ENCODE peak calls at places on chromosome 13, in eight cellular contexts. One of them, this sample, is unnamed.

GRCh38 chr13:24130134-24130792 is 30.3 kb upstream of the SPATA13 start:
- DNase-seq in heart right ventricle: no peak
- DNase-seq in ascending aorta: no peak
- DNase-seq in astrocyte: peak; percentile 41
- DNase-seq in GM10248: no peak
- DNase-seq in CD4-positive, alpha-beta T cell: no peak
- DNase-seq in HAP-1: no peak
- DNase-seq in T follicular helper cell: no peak
- DNase-seq in this sample: no peak

GRCh38 chr13:91817250-91817649 is 418.8 kb downstream of the GPC5 start:
- DNase-seq in heart right ventricle: no peak
- DNase-seq in ascending aorta: no peak
- DNase-seq in astrocyte: peak; percentile 9
- DNase-seq in GM10248: no peak
- DNase-seq in CD4-positive, alpha-beta T cell: no peak
- DNase-seq in HAP-1: no peak
- DNase-seq in T follicular helper cell: no peak
- DNase-seq in this sample: no peak

GRCh38 chr13:44930907-44931676 is 58.2 kb downstream of the NUFIP1 start:
- DNase-seq in heart right ventricle: no peak
- DNase-seq in ascending aorta: no peak
- DNase-seq in astrocyte: peak; percentile 42
- DNase-seq in GM10248: no peak
- DNase-seq in CD4-positive, alpha-beta T cell: no peak
- DNase-seq in HAP-1: no peak
- DNase-seq in T follicular helper cell: no peak
- DNase-seq in this sample: no peak

GRCh38 chr13:36885901-36886300 is 34.1 kb downstream of the SMAD9 start:
- DNase-seq in heart right ventricle: no peak
- DNase-seq in ascending aorta: no peak
- DNase-seq in astrocyte: no peak
- DNase-seq in GM10248: no peak
- DNase-seq in CD4-positive, alpha-beta T cell: no peak
- DNase-seq in HAP-1: no peak
- DNase-seq in T follicular helper cell: no peak
- DNase-seq in this sample: no peak

GRCh38 chr13:48902421-48902820 is 73.3 kb upstream of the FNDC3A start:
- DNase-seq in heart right ventricle: no peak
- DNase-seq in ascending aorta: no peak
- DNase-seq in astrocyte: no peak
- DNase-seq in GM10248: no peak
- DNase-seq in CD4-positive, alpha-beta T cell: no peak
- DNase-seq in HAP-1: no peak
- DNase-seq in T follicular helper cell: no peak
- DNase-seq in this sample: no peak

GRCh38 chr13:23793711-23794110 is 95.5 kb downstream of the MIPEP start:
- DNase-seq in heart right ventricle: no peak
- DNase-seq in ascending aorta: no peak
- DNase-seq in astrocyte: no peak
- DNase-seq in GM10248: no peak
- DNase-seq in CD4-positive, alpha-beta T cell: no peak
- DNase-seq in HAP-1: no peak
- DNase-seq in T follicular helper cell: no peak
- DNase-seq in this sample: no peak

GRCh38 chr13:91804724-91805123 is 406.3 kb downstream of the GPC5 start:
- DNase-seq in heart right ventricle: no peak
- DNase-seq in ascending aorta: no peak
- DNase-seq in astrocyte: no peak
- DNase-seq in GM10248: no peak
- DNase-seq in CD4-positive, alpha-beta T cell: no peak
- DNase-seq in HAP-1: no peak
- DNase-seq in T follicular helper cell: no peak
- DNase-seq in this sample: no peak

GRCh38 chr13:95481051-95481775 is 71.3 kb upstream of the CLDN10 start:
- DNase-seq in heart right ventricle: no peak
- DNase-seq in ascending aorta: no peak
- DNase-seq in astrocyte: no peak
- DNase-seq in GM10248: no peak
- DNase-seq in CD4-positive, alpha-beta T cell: no peak
- DNase-seq in HAP-1: no peak
- DNase-seq in T follicular helper cell: no peak
- DNase-seq in this sample: no peak

GRCh38 chr13:112119192-112120030 is 52.5 kb downstream of the SOX1 start:
- DNase-seq in heart right ventricle: no peak
- DNase-seq in ascending aorta: no peak
- DNase-seq in astrocyte: no peak
- DNase-seq in GM10248: no peak
- DNase-seq in CD4-positive, alpha-beta T cell: no peak
- DNase-seq in HAP-1: no peak
- DNase-seq in T follicular helper cell: no peak
- DNase-seq in this sample: no peak

GRCh38 chr13:75404721-75405120 is 77.2 kb downstream of the TBC1D4 start:
- DNase-seq in heart right ventricle: no peak
- DNase-seq in ascending aorta: no peak
- DNase-seq in astrocyte: no peak
- DNase-seq in GM10248: no peak
- DNase-seq in CD4-positive, alpha-beta T cell: no peak
- DNase-seq in HAP-1: no peak
- DNase-seq in T follicular helper cell: no peak
- DNase-seq in this sample: no peak

GRCh38 chr13:76813874-76814273 is 72.3 kb downstream of the KCTD12 start:
- DNase-seq in heart right ventricle: no peak
- DNase-seq in ascending aorta: no peak
- DNase-seq in astrocyte: no peak
- DNase-seq in GM10248: no peak
- DNase-seq in CD4-positive, alpha-beta T cell: no peak
- DNase-seq in HAP-1: no peak
- DNase-seq in T follicular helper cell: no peak
- DNase-seq in this sample: no peak

GRCh38 chr13:45340422-45341033 is 455 bp downstream of the TPT1 start:
- DNase-seq in heart right ventricle: peak; percentile 93
- DNase-seq in ascending aorta: peak; percentile 69
- DNase-seq in astrocyte: peak; percentile 78
- DNase-seq in GM10248: peak; percentile 65
- DNase-seq in CD4-positive, alpha-beta T cell: peak; percentile 69
- DNase-seq in HAP-1: peak; percentile 90
- DNase-seq in T follicular helper cell: peak; percentile 70
- DNase-seq in this sample: peak; percentile 94

GRCh38 chr13:78655906-78656305 is 3.0 kb downstream of the OBI1 start:
- DNase-seq in heart right ventricle: no peak
- DNase-seq in ascending aorta: no peak
- DNase-seq in astrocyte: no peak
- DNase-seq in GM10248: no peak
- DNase-seq in CD4-positive, alpha-beta T cell: no peak
- DNase-seq in HAP-1: no peak
- DNase-seq in T follicular helper cell: no peak
- DNase-seq in this sample: no peak

GRCh38 chr13:53121131-53121773 is 92.6 kb downstream of the OLFM4 start:
- DNase-seq in heart right ventricle: no peak
- DNase-seq in ascending aorta: no peak
- DNase-seq in astrocyte: no peak
- DNase-seq in GM10248: no peak
- DNase-seq in CD4-positive, alpha-beta T cell: no peak
- DNase-seq in HAP-1: peak; percentile 20
- DNase-seq in T follicular helper cell: no peak
- DNase-seq in this sample: no peak

GRCh38 chr13:22193070-22193469 is 522.2 kb downstream of the FGF9 start:
- DNase-seq in heart right ventricle: no peak
- DNase-seq in ascending aorta: no peak
- DNase-seq in astrocyte: no peak
- DNase-seq in GM10248: no peak
- DNase-seq in CD4-positive, alpha-beta T cell: no peak
- DNase-seq in HAP-1: no peak
- DNase-seq in T follicular helper cell: no peak
- DNase-seq in this sample: no peak

GRCh38 chr13:95457294-95457693 is 95.2 kb upstream of the CLDN10 start:
- DNase-seq in heart right ventricle: no peak
- DNase-seq in ascending aorta: no peak
- DNase-seq in astrocyte: peak; percentile 10
- DNase-seq in GM10248: peak; percentile 66
- DNase-seq in CD4-positive, alpha-beta T cell: no peak
- DNase-seq in HAP-1: no peak
- DNase-seq in T follicular helper cell: no peak
- DNase-seq in this sample: no peak

GRCh38 chr13:48778551-48779088 is 124.9 kb downstream of the CYSLTR2 start:
- DNase-seq in heart right ventricle: no peak
- DNase-seq in ascending aorta: no peak
- DNase-seq in astrocyte: no peak
- DNase-seq in GM10248: no peak
- DNase-seq in CD4-positive, alpha-beta T cell: no peak
- DNase-seq in HAP-1: no peak
- DNase-seq in T follicular helper cell: no peak
- DNase-seq in this sample: no peak

GRCh38 chr13:90382425-90382824 is 965.1 kb upstream of the MIR17HG start:
- DNase-seq in heart right ventricle: no peak
- DNase-seq in ascending aorta: no peak
- DNase-seq in astrocyte: no peak
- DNase-seq in GM10248: no peak
- DNase-seq in CD4-positive, alpha-beta T cell: no peak
- DNase-seq in HAP-1: no peak
- DNase-seq in T follicular helper cell: no peak
- DNase-seq in this sample: no peak

GRCh38 chr13:76086729-76087128 is 450.6 kb downstream of the LMO7 start:
- DNase-seq in heart right ventricle: no peak
- DNase-seq in ascending aorta: no peak
- DNase-seq in astrocyte: no peak
- DNase-seq in GM10248: no peak
- DNase-seq in CD4-positive, alpha-beta T cell: no peak
- DNase-seq in HAP-1: no peak
- DNase-seq in T follicular helper cell: no peak
- DNase-seq in this sample: no peak

GRCh38 chr13:103371271-103371670 is 305.1 kb upstream of the SLC10A2 start:
- DNase-seq in heart right ventricle: no peak
- DNase-seq in ascending aorta: no peak
- DNase-seq in astrocyte: peak; percentile 66
- DNase-seq in GM10248: no peak
- DNase-seq in CD4-positive, alpha-beta T cell: no peak
- DNase-seq in HAP-1: no peak
- DNase-seq in T follicular helper cell: no peak
- DNase-seq in this sample: no peak

GRCh38 chr13:58804832-58805231 is 1173.3 kb downstream of the PCDH17 start:
- DNase-seq in heart right ventricle: no peak
- DNase-seq in ascending aorta: no peak
- DNase-seq in astrocyte: no peak
- DNase-seq in GM10248: no peak
- DNase-seq in CD4-positive, alpha-beta T cell: no peak
- DNase-seq in HAP-1: no peak
- DNase-seq in T follicular helper cell: no peak
- DNase-seq in this sample: no peak

GRCh38 chr13:95083758-95084157 is 217.5 kb downstream of the ABCC4 start:
- DNase-seq in heart right ventricle: no peak
- DNase-seq in ascending aorta: no peak
- DNase-seq in astrocyte: peak; percentile 74
- DNase-seq in GM10248: no peak
- DNase-seq in CD4-positive, alpha-beta T cell: no peak
- DNase-seq in HAP-1: no peak
- DNase-seq in T follicular helper cell: no peak
- DNase-seq in this sample: no peak